ENCODE peak calls at places on chromosomes 6 and 20, in six cellular contexts. M, P, S, K, W and Z are unnamed samples.
A peak's percentile ranks its signal among the peaks of the same experiment; 100 is the strongest.

GRCh38 chr6:147782302-147782701 is 273.8 kb downstream of the SAMD5 start:
- DNase-seq in S (no peak), P (no peak), W (no peak), M (no peak), K (no peak), Z (no peak)

GRCh38 chr6:79634491-79634890 is 3.4 kb downstream of the SH3BGRL2 start:
- DNase-seq in S (no peak), M (no peak), K (no peak), P (no peak), W (no peak), Z (no peak)

GRCh38 chr6:105642708-105643107 is 239.8 kb upstream of the PREP start:
- DNase-seq in S (no peak), M (no peak), W (no peak), P (no peak), K (no peak), Z (no peak)

GRCh38 chr6:12062605-12063004 is 50.5 kb downstream of the HIVEP1 start:
- DNase-seq in M (no peak), W (no peak), S (no peak), P (no peak), K (no peak), Z (no peak)

GRCh38 chr20:45254867-45255266 is 503 bp upstream of the SLPI start:
- DNase-seq in P (no peak), W (peak; percentile 89), S (no peak), K (no peak), M (no peak), Z (no peak)

GRCh38 chr20:3330046-3330741 is 77.3 kb downstream of the DNAAF9 start:
- DNase-seq in K (no peak), S (no peak), M (no peak), W (peak; percentile 42), P (no peak), Z (no peak)

GRCh38 chr6:44264154-44265002 is 973 bp downstream of the NFKBIE start:
- DNase-seq in K (peak; percentile 90), M (no peak), S (peak; percentile 40), W (peak; percentile 96), P (no peak), Z (no peak)

GRCh38 chr6:159036673-159037072 is 8.1 kb downstream of the TAGAP start:
- DNase-seq in S (no peak), W (no peak), P (no peak), M (no peak), K (no peak), Z (no peak)

GRCh38 chr6:85674604-85675003 is 31.9 kb upstream of the SYNCRIP start:
- DNase-seq in P (no peak), W (no peak), K (peak; percentile 21), S (no peak), M (no peak), Z (no peak)

GRCh38 chr6:422423-423061 is 31.0 kb downstream of the IRF4 start:
- DNase-seq in P (no peak), M (no peak), W (peak; percentile 26), K (no peak), S (no peak), Z (no peak)

GRCh38 chr6:147508073-147508870 is at the start of gene SAMD5:
- DNase-seq in M (peak; percentile 31), S (no peak), W (no peak), K (no peak), P (peak; percentile 68), Z (no peak)

GRCh38 chr6:101741474-101742171 is 348.1 kb downstream of the GRIK2 start:
- DNase-seq in K (no peak), M (no peak), P (no peak), S (no peak), W (no peak), Z (no peak)

GRCh38 chr6:151494235-151494950 is 576 bp downstream of the CCDC170 start:
- DNase-seq in K (peak; percentile 8), M (peak; percentile 25), S (no peak), P (peak; percentile 48), W (no peak), Z (peak; percentile 41)

GRCh38 chr6:33696538-33697518 is 14.7 kb downstream of the UQCC2 start:
- DNase-seq in S (peak; percentile 60), K (peak; percentile 80), W (no peak), M (peak; percentile 76), P (peak; percentile 76), Z (peak; percentile 43)

GRCh38 chr6:113120577-113121285 is 736.4 kb upstream of the MARCKS start:
- DNase-seq in P (no peak), M (no peak), W (no peak), K (no peak), S (no peak), Z (no peak)

GRCh38 chr6:50608421-50608820 is 104.9 kb upstream of the TFAP2D start:
- DNase-seq in W (no peak), S (no peak), P (no peak), K (no peak), M (no peak), Z (no peak)

GRCh38 chr6:31952140-31952805 is 6.4 kb downstream of the CFB start:
- DNase-seq in K (peak; percentile 44), M (no peak), S (no peak), P (peak; percentile 72), W (peak; percentile 51), Z (peak; percentile 19)